ENCODE peak calls at places on chromosomes 6 and 20, in nine cellular contexts. One of them, this sample, is unnamed.

GRCh38 chr6:167572106-167572505 is 247.2 kb downstream of the TTLL2 start:
- DNase-seq in lower lobe of right lung: no peak
- DNase-seq in CD8-positive, alpha-beta T cell: no peak
- DNase-seq in spleen: no peak
- DNase-seq in heart right ventricle: no peak
- DNase-seq in colonic mucosa: peak
- DNase-seq in CD4-positive, alpha-beta memory T cell: no peak
- DNase-seq in GM23248: no peak
- DNase-seq in A673: no peak
- DNase-seq in this sample: no peak

GRCh38 chr20:37386505-37387201 is 40.7 kb downstream of the SRC start:
- DNase-seq in lower lobe of right lung: peak
- DNase-seq in CD8-positive, alpha-beta T cell: no peak
- DNase-seq in spleen: peak
- DNase-seq in heart right ventricle: no peak
- DNase-seq in colonic mucosa: no peak
- DNase-seq in CD4-positive, alpha-beta memory T cell: no peak
- DNase-seq in GM23248: no peak
- DNase-seq in A673: no peak
- DNase-seq in this sample: peak

GRCh38 chr6:37658121-37658520 is 39.6 kb downstream of the MDGA1 start:
- DNase-seq in lower lobe of right lung: no peak
- DNase-seq in CD8-positive, alpha-beta T cell: no peak
- DNase-seq in spleen: no peak
- DNase-seq in heart right ventricle: no peak
- DNase-seq in colonic mucosa: no peak
- DNase-seq in CD4-positive, alpha-beta memory T cell: no peak
- DNase-seq in GM23248: no peak
- DNase-seq in A673: no peak
- DNase-seq in this sample: peak

GRCh38 chr20:61449916-61450315 is 197.9 kb downstream of the CDH4 start:
- DNase-seq in lower lobe of right lung: no peak
- DNase-seq in CD8-positive, alpha-beta T cell: no peak
- DNase-seq in spleen: no peak
- DNase-seq in heart right ventricle: no peak
- DNase-seq in colonic mucosa: no peak
- DNase-seq in CD4-positive, alpha-beta memory T cell: no peak
- DNase-seq in GM23248: no peak
- DNase-seq in A673: no peak
- DNase-seq in this sample: no peak

GRCh38 chr6:84739866-84740208 is 24.6 kb downstream of the TBX18 start:
- DNase-seq in lower lobe of right lung: no peak
- DNase-seq in CD8-positive, alpha-beta T cell: no peak
- DNase-seq in spleen: no peak
- DNase-seq in heart right ventricle: no peak
- DNase-seq in colonic mucosa: no peak
- DNase-seq in CD4-positive, alpha-beta memory T cell: no peak
- DNase-seq in GM23248: peak
- DNase-seq in A673: no peak
- DNase-seq in this sample: no peak

GRCh38 chr20:11499235-11499634 is 418.5 kb upstream of the BTBD3 start:
- DNase-seq in lower lobe of right lung: no peak
- DNase-seq in CD8-positive, alpha-beta T cell: no peak
- DNase-seq in spleen: no peak
- DNase-seq in heart right ventricle: no peak
- DNase-seq in colonic mucosa: no peak
- DNase-seq in CD4-positive, alpha-beta memory T cell: no peak
- DNase-seq in GM23248: no peak
- DNase-seq in A673: peak
- DNase-seq in this sample: no peak

GRCh38 chr6:159212026-159212425 is 42.8 kb downstream of the FNDC1 start:
- DNase-seq in lower lobe of right lung: no peak
- DNase-seq in CD8-positive, alpha-beta T cell: no peak
- DNase-seq in spleen: no peak
- DNase-seq in heart right ventricle: no peak
- DNase-seq in colonic mucosa: no peak
- DNase-seq in CD4-positive, alpha-beta memory T cell: no peak
- DNase-seq in GM23248: no peak
- DNase-seq in A673: peak
- DNase-seq in this sample: no peak

GRCh38 chr6:114747995-114748625 is 405.3 kb upstream of the HS3ST5 start:
- DNase-seq in lower lobe of right lung: peak
- DNase-seq in CD8-positive, alpha-beta T cell: no peak
- DNase-seq in spleen: no peak
- DNase-seq in heart right ventricle: no peak
- DNase-seq in colonic mucosa: peak
- DNase-seq in CD4-positive, alpha-beta memory T cell: peak
- DNase-seq in GM23248: peak
- DNase-seq in A673: peak
- DNase-seq in this sample: no peak

GRCh38 chr6:34986845-34987246 is 97.8 kb downstream of the ANKS1A start:
- DNase-seq in lower lobe of right lung: peak
- DNase-seq in CD8-positive, alpha-beta T cell: peak
- DNase-seq in spleen: no peak
- DNase-seq in heart right ventricle: peak
- DNase-seq in colonic mucosa: peak
- DNase-seq in CD4-positive, alpha-beta memory T cell: peak
- DNase-seq in GM23248: peak
- DNase-seq in A673: peak
- DNase-seq in this sample: peak

GRCh38 chr6:33298773-33299236 is at the start of gene RGL2:
- DNase-seq in lower lobe of right lung: peak
- DNase-seq in CD8-positive, alpha-beta T cell: peak
- DNase-seq in spleen: peak
- DNase-seq in heart right ventricle: peak
- DNase-seq in colonic mucosa: peak
- DNase-seq in CD4-positive, alpha-beta memory T cell: no peak
- DNase-seq in GM23248: peak
- DNase-seq in A673: no peak
- DNase-seq in this sample: peak

GRCh38 chr6:110158479-110158878 is 21.0 kb downstream of the WASF1 start:
- DNase-seq in lower lobe of right lung: no peak
- DNase-seq in CD8-positive, alpha-beta T cell: no peak
- DNase-seq in spleen: no peak
- DNase-seq in heart right ventricle: no peak
- DNase-seq in colonic mucosa: no peak
- DNase-seq in CD4-positive, alpha-beta memory T cell: no peak
- DNase-seq in GM23248: no peak
- DNase-seq in A673: no peak
- DNase-seq in this sample: no peak
- H3K4me3 ChIP-seq in lower lobe of right lung: no peak
- H3K4me3 ChIP-seq in CD8-positive, alpha-beta T cell: no peak
- H3K4me3 ChIP-seq in spleen: no peak
- H3K4me3 ChIP-seq in heart right ventricle: no peak
- H3K4me3 ChIP-seq in colonic mucosa: no peak
- H3K4me3 ChIP-seq in CD4-positive, alpha-beta memory T cell: no peak
- H3K4me3 ChIP-seq in GM23248: no peak
- H3K4me3 ChIP-seq in A673: no peak
- H3K4me3 ChIP-seq in this sample: no peak

GRCh38 chr20:31823360-31824124 is 4.4 kb downstream of the MYLK2 start:
- DNase-seq in lower lobe of right lung: no peak
- DNase-seq in CD8-positive, alpha-beta T cell: no peak
- DNase-seq in spleen: no peak
- DNase-seq in heart right ventricle: no peak
- DNase-seq in colonic mucosa: no peak
- DNase-seq in CD4-positive, alpha-beta memory T cell: no peak
- DNase-seq in GM23248: peak
- DNase-seq in A673: no peak
- DNase-seq in this sample: peak
- H3K27ac ChIP-seq in lower lobe of right lung: no peak
- H3K27ac ChIP-seq in CD8-positive, alpha-beta T cell: no peak
- H3K27ac ChIP-seq in spleen: no peak
- H3K27ac ChIP-seq in heart right ventricle: no peak
- H3K27ac ChIP-seq in colonic mucosa: no peak
- H3K27ac ChIP-seq in CD4-positive, alpha-beta memory T cell: no peak
- H3K27ac ChIP-seq in GM23248: no peak
- H3K27ac ChIP-seq in A673: no peak
- H3K27ac ChIP-seq in this sample: no peak

GRCh38 chr20:17612287-17612974 is 42.6 kb downstream of the DSTN start:
- DNase-seq in lower lobe of right lung: peak
- DNase-seq in CD8-positive, alpha-beta T cell: peak
- DNase-seq in spleen: peak
- DNase-seq in heart right ventricle: no peak
- DNase-seq in colonic mucosa: no peak
- DNase-seq in CD4-positive, alpha-beta memory T cell: peak
- DNase-seq in GM23248: peak
- DNase-seq in A673: no peak
- DNase-seq in this sample: peak

GRCh38 chr20:17611290-17611539 is 41.3 kb downstream of the DSTN start:
- DNase-seq in lower lobe of right lung: no peak
- DNase-seq in CD8-positive, alpha-beta T cell: no peak
- DNase-seq in spleen: no peak
- DNase-seq in heart right ventricle: no peak
- DNase-seq in colonic mucosa: no peak
- DNase-seq in CD4-positive, alpha-beta memory T cell: no peak
- DNase-seq in GM23248: no peak
- DNase-seq in A673: no peak
- DNase-seq in this sample: no peak

GRCh38 chr20:17612975-17613327 is 43.1 kb downstream of the DSTN start:
- DNase-seq in lower lobe of right lung: no peak
- DNase-seq in CD8-positive, alpha-beta T cell: no peak
- DNase-seq in spleen: no peak
- DNase-seq in heart right ventricle: no peak
- DNase-seq in colonic mucosa: peak
- DNase-seq in CD4-positive, alpha-beta memory T cell: no peak
- DNase-seq in GM23248: no peak
- DNase-seq in A673: no peak
- DNase-seq in this sample: no peak

GRCh38 chr20:17610566-17611289 is 40.9 kb downstream of the DSTN start:
- DNase-seq in lower lobe of right lung: peak
- DNase-seq in CD8-positive, alpha-beta T cell: peak
- DNase-seq in spleen: peak
- DNase-seq in heart right ventricle: no peak
- DNase-seq in colonic mucosa: peak
- DNase-seq in CD4-positive, alpha-beta memory T cell: peak
- DNase-seq in GM23248: no peak
- DNase-seq in A673: no peak
- DNase-seq in this sample: peak

GRCh38 chr20:17611540-17612286 is 41.8 kb downstream of the DSTN start:
- DNase-seq in lower lobe of right lung: peak
- DNase-seq in CD8-positive, alpha-beta T cell: no peak
- DNase-seq in spleen: peak
- DNase-seq in heart right ventricle: no peak
- DNase-seq in colonic mucosa: peak
- DNase-seq in CD4-positive, alpha-beta memory T cell: peak
- DNase-seq in GM23248: peak
- DNase-seq in A673: no peak
- DNase-seq in this sample: peak
- H3K4me3 ChIP-seq in lower lobe of right lung: no peak
- H3K4me3 ChIP-seq in CD8-positive, alpha-beta T cell: no peak
- H3K4me3 ChIP-seq in spleen: no peak
- H3K4me3 ChIP-seq in heart right ventricle: no peak
- H3K4me3 ChIP-seq in colonic mucosa: no peak
- H3K4me3 ChIP-seq in CD4-positive, alpha-beta memory T cell: peak
- H3K4me3 ChIP-seq in GM23248: no peak
- H3K4me3 ChIP-seq in A673: no peak
- H3K4me3 ChIP-seq in this sample: no peak

GRCh38 chr6:42263165-42263852 is 45.6 kb upstream of the MRPS10 start:
- DNase-seq in lower lobe of right lung: no peak
- DNase-seq in CD8-positive, alpha-beta T cell: no peak
- DNase-seq in spleen: no peak
- DNase-seq in heart right ventricle: no peak
- DNase-seq in colonic mucosa: no peak
- DNase-seq in CD4-positive, alpha-beta memory T cell: no peak
- DNase-seq in GM23248: no peak
- DNase-seq in A673: no peak
- DNase-seq in this sample: no peak
- H3K27ac ChIP-seq in lower lobe of right lung: no peak
- H3K27ac ChIP-seq in CD8-positive, alpha-beta T cell: no peak
- H3K27ac ChIP-seq in spleen: no peak
- H3K27ac ChIP-seq in heart right ventricle: no peak
- H3K27ac ChIP-seq in colonic mucosa: no peak
- H3K27ac ChIP-seq in CD4-positive, alpha-beta memory T cell: no peak
- H3K27ac ChIP-seq in GM23248: no peak
- H3K27ac ChIP-seq in A673: no peak
- H3K27ac ChIP-seq in this sample: no peak

DNA sequence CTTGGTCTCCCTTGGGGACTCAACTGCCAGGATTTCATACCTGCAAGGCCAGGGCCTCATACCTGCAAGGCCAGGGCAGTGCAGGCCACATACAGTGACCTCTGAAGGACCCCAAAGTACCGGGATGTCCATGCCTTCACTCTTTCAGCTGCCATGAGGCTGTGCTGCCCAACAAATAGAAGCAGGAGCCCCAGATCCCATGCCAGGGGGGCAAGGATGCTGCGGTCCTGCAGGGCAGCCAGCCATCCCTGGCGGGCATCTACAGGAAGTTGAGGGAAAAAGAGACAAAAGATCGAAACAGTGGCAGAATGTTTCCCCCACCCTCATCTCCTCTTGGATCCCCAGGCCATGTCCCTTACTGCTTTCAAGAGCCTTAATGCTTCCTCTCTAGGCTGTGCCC is 799 bp downstream of the NRM start:
- DNase-seq in lower lobe of right lung: peak
- DNase-seq in CD8-positive, alpha-beta T cell: no peak
- DNase-seq in spleen: peak
- DNase-seq in heart right ventricle: no peak
- DNase-seq in colonic mucosa: no peak
- DNase-seq in CD4-positive, alpha-beta memory T cell: no peak
- DNase-seq in GM23248: no peak
- DNase-seq in A673: no peak
- DNase-seq in this sample: peak
- H3K4me3 ChIP-seq in lower lobe of right lung: peak
- H3K4me3 ChIP-seq in CD8-positive, alpha-beta T cell: no peak
- H3K4me3 ChIP-seq in spleen: peak
- H3K4me3 ChIP-seq in heart right ventricle: peak
- H3K4me3 ChIP-seq in colonic mucosa: peak
- H3K4me3 ChIP-seq in CD4-positive, alpha-beta memory T cell: peak
- H3K4me3 ChIP-seq in GM23248: peak
- H3K4me3 ChIP-seq in A673: peak
- H3K4me3 ChIP-seq in this sample: no peak